ENCODE peak calls at places on chromosomes 3 and 15, in six cellular contexts. One of them, this sample, is unnamed.

GRCh38 chr15:71207141-71207540 is 91.9 kb downstream of the THSD4 start:
- DNase-seq in astrocyte: peak; percentile 39
- DNase-seq in fibroblast of lung: no peak
- DNase-seq in A549: no peak
- DNase-seq in suprapubic skin: no peak
- DNase-seq in psoas muscle: no peak
- DNase-seq in this sample: no peak

GRCh38 chr3:45896956-45897355 is 10.6 kb downstream of the CCR9 start:
- DNase-seq in astrocyte: peak; percentile 65
- DNase-seq in fibroblast of lung: peak; percentile 75
- DNase-seq in A549: no peak
- DNase-seq in suprapubic skin: no peak
- DNase-seq in psoas muscle: no peak
- DNase-seq in this sample: no peak

GRCh38 chr3:10447527-10448260 is 57.7 kb downstream of the ATP2B2 start:
- DNase-seq in astrocyte: no peak
- DNase-seq in fibroblast of lung: no peak
- DNase-seq in A549: no peak
- DNase-seq in suprapubic skin: no peak
- DNase-seq in psoas muscle: peak; percentile 78
- DNase-seq in this sample: no peak

GRCh38 chr3:17915341-17915740 is 172.9 kb upstream of the TBC1D5 start:
- DNase-seq in astrocyte: no peak
- DNase-seq in fibroblast of lung: no peak
- DNase-seq in A549: no peak
- DNase-seq in suprapubic skin: no peak
- DNase-seq in psoas muscle: no peak
- DNase-seq in this sample: no peak

GRCh38 chr3:106349191-106349881 is 480.5 kb upstream of the CBLB start:
- DNase-seq in astrocyte: peak; percentile 20
- DNase-seq in fibroblast of lung: no peak
- DNase-seq in A549: no peak
- DNase-seq in suprapubic skin: no peak
- DNase-seq in psoas muscle: no peak
- DNase-seq in this sample: no peak

GRCh38 chr15:94028809-94029208 is 202.6 kb upstream of the MCTP2 start:
- DNase-seq in astrocyte: no peak
- DNase-seq in fibroblast of lung: no peak
- DNase-seq in A549: no peak
- DNase-seq in suprapubic skin: no peak
- DNase-seq in psoas muscle: no peak
- DNase-seq in this sample: no peak

GRCh38 chr3:9786825-9787654 is 5.2 kb downstream of the TADA3 start:
- DNase-seq in astrocyte: no peak
- DNase-seq in fibroblast of lung: no peak
- DNase-seq in A549: no peak
- DNase-seq in suprapubic skin: no peak
- DNase-seq in psoas muscle: no peak
- DNase-seq in this sample: no peak

GRCh38 chr3:139106013-139106932 is 61.6 kb upstream of the PRR23C start:
- DNase-seq in astrocyte: no peak
- DNase-seq in fibroblast of lung: no peak
- DNase-seq in A549: no peak
- DNase-seq in suprapubic skin: peak; percentile 40
- DNase-seq in psoas muscle: no peak
- DNase-seq in this sample: peak; percentile 29

GRCh38 chr15:100670505-100671021 is 68.2 kb downstream of the ASB7 start:
- DNase-seq in astrocyte: no peak
- DNase-seq in fibroblast of lung: no peak
- DNase-seq in A549: no peak
- DNase-seq in suprapubic skin: no peak
- DNase-seq in psoas muscle: no peak
- DNase-seq in this sample: no peak

GRCh38 chr3:43737001-43737440 is 46.3 kb downstream of the ABHD5 start:
- DNase-seq in astrocyte: no peak
- DNase-seq in fibroblast of lung: no peak
- DNase-seq in A549: no peak
- DNase-seq in suprapubic skin: no peak
- DNase-seq in psoas muscle: no peak
- DNase-seq in this sample: no peak

GRCh38 chr3:56123487-56123886 is 344.8 kb downstream of the ERC2 start:
- DNase-seq in astrocyte: no peak
- DNase-seq in fibroblast of lung: no peak
- DNase-seq in A549: no peak
- DNase-seq in suprapubic skin: no peak
- DNase-seq in psoas muscle: no peak
- DNase-seq in this sample: no peak

GRCh38 chr3:52721002-52721741 is 15.3 kb downstream of the SPCS1 start:
- DNase-seq in astrocyte: no peak
- DNase-seq in fibroblast of lung: no peak
- DNase-seq in A549: no peak
- DNase-seq in suprapubic skin: no peak
- DNase-seq in psoas muscle: no peak
- DNase-seq in this sample: no peak

GRCh38 chr3:141367038-141367730 is 1.1 kb upstream of the ZBTB38 start:
- DNase-seq in astrocyte: peak; percentile 100
- DNase-seq in fibroblast of lung: peak; percentile 99
- DNase-seq in A549: no peak
- DNase-seq in suprapubic skin: no peak
- DNase-seq in psoas muscle: peak; percentile 54
- DNase-seq in this sample: peak; percentile 78

GRCh38 chr3:141955163-141955562 is 78.7 kb downstream of the ATP1B3 start:
- DNase-seq in astrocyte: peak; percentile 82
- DNase-seq in fibroblast of lung: no peak
- DNase-seq in A549: no peak
- DNase-seq in suprapubic skin: no peak
- DNase-seq in psoas muscle: no peak
- DNase-seq in this sample: no peak

GRCh38 chr3:143935678-143936077 is 35.9 kb upstream of the DIPK2A start:
- DNase-seq in astrocyte: no peak
- DNase-seq in fibroblast of lung: no peak
- DNase-seq in A549: no peak
- DNase-seq in suprapubic skin: no peak
- DNase-seq in psoas muscle: no peak
- DNase-seq in this sample: no peak

GRCh38 chr15:89556413-89557262 is 18.6 kb upstream of the TICRR start:
- DNase-seq in astrocyte: peak; percentile 36
- DNase-seq in fibroblast of lung: peak; percentile 83
- DNase-seq in A549: peak; percentile 72
- DNase-seq in suprapubic skin: no peak
- DNase-seq in psoas muscle: no peak
- DNase-seq in this sample: no peak

GRCh38 chr3:84961492-84962255 is 2.9 kb downstream of the CADM2 start:
- DNase-seq in astrocyte: no peak
- DNase-seq in fibroblast of lung: no peak
- DNase-seq in A549: no peak
- DNase-seq in suprapubic skin: no peak
- DNase-seq in psoas muscle: no peak
- DNase-seq in this sample: no peak

GRCh38 chr15:73856458-73857192 is 16.7 kb upstream of the TBC1D21 start:
- DNase-seq in astrocyte: no peak
- DNase-seq in fibroblast of lung: no peak
- DNase-seq in A549: no peak
- DNase-seq in suprapubic skin: peak; percentile 22
- DNase-seq in psoas muscle: peak; percentile 58
- DNase-seq in this sample: peak; percentile 55

GRCh38 chr3:151964768-151965167 is 91.3 kb downstream of the SUCNR1 start:
- DNase-seq in astrocyte: no peak
- DNase-seq in fibroblast of lung: no peak
- DNase-seq in A549: no peak
- DNase-seq in suprapubic skin: no peak
- DNase-seq in psoas muscle: no peak
- DNase-seq in this sample: no peak

GRCh38 chr3:126181398-126181725 is 976 bp upstream of the ALDH1L1 start:
- DNase-seq in astrocyte: no peak
- DNase-seq in fibroblast of lung: no peak
- DNase-seq in A549: no peak
- DNase-seq in suprapubic skin: no peak
- DNase-seq in psoas muscle: no peak
- DNase-seq in this sample: no peak

GRCh38 chr3:87088984-87089841 is 98.3 kb upstream of the VGLL3 start:
- DNase-seq in astrocyte: peak; percentile 85
- DNase-seq in fibroblast of lung: peak; percentile 91
- DNase-seq in A549: peak; percentile 46
- DNase-seq in suprapubic skin: peak; percentile 71
- DNase-seq in psoas muscle: peak; percentile 78
- DNase-seq in this sample: peak; percentile 84

GRCh38 chr3:162143181-162143580 is 646.6 kb downstream of the OTOL1 start:
- DNase-seq in astrocyte: no peak
- DNase-seq in fibroblast of lung: no peak
- DNase-seq in A549: no peak
- DNase-seq in suprapubic skin: no peak
- DNase-seq in psoas muscle: no peak
- DNase-seq in this sample: no peak

GRCh38 chr3:120399372-120399771 is 50.2 kb upstream of the LRRC58 start:
- DNase-seq in astrocyte: no peak
- DNase-seq in fibroblast of lung: no peak
- DNase-seq in A549: no peak
- DNase-seq in suprapubic skin: no peak
- DNase-seq in psoas muscle: no peak
- DNase-seq in this sample: no peak

GRCh38 chr3:133328373-133328772 is 71.5 kb upstream of the BFSP2 start:
- DNase-seq in astrocyte: no peak
- DNase-seq in fibroblast of lung: no peak
- DNase-seq in A549: no peak
- DNase-seq in suprapubic skin: no peak
- DNase-seq in psoas muscle: no peak
- DNase-seq in this sample: no peak

GRCh38 chr15:80953953-80954778 is 35.5 kb downstream of the MESD start:
- DNase-seq in astrocyte: no peak
- DNase-seq in fibroblast of lung: no peak
- DNase-seq in A549: no peak
- DNase-seq in suprapubic skin: no peak
- DNase-seq in psoas muscle: no peak
- DNase-seq in this sample: no peak

GRCh38 chr3:185766645-185767323 is 58.1 kb downstream of the IGF2BP2 start:
- DNase-seq in astrocyte: no peak
- DNase-seq in fibroblast of lung: no peak
- DNase-seq in A549: no peak
- DNase-seq in suprapubic skin: no peak
- DNase-seq in psoas muscle: no peak
- DNase-seq in this sample: no peak

GRCh38 chr15:22884344-22884743 is 45.9 kb downstream of the NIPA2 start:
- DNase-seq in astrocyte: no peak
- DNase-seq in fibroblast of lung: no peak
- DNase-seq in A549: no peak
- DNase-seq in suprapubic skin: peak; percentile 33
- DNase-seq in psoas muscle: no peak
- DNase-seq in this sample: no peak
- TF ChIP-seq CTCF in astrocyte: peak; percentile 3
- TF ChIP-seq CTCF in fibroblast of lung: no peak
- TF ChIP-seq CTCF in A549: no peak
- TF ChIP-seq CTCF in suprapubic skin: no peak
- TF ChIP-seq CTCF in psoas muscle: no peak
- TF ChIP-seq CTCF in this sample: no peak

DNA sequence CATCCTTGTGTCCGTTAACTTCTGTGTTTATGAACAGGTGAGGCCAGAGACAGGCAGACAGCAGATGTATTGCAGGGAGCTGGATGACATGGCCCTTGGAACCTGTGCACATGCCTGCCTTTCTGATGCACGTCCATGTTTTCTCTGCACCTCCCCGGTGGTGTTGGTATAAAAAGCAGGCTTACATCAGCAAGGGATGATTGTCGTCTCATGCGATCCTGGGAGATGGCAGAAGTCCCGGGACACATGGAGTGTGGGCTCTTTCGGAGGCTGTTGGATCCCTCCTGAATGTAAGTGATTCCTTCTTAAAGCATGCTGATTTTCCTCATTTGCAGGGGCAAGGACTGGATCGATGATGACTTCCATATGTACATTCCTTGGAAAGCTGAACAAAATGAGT is 134.8 kb downstream of the SNRPN start:
- DNase-seq in astrocyte: no peak
- DNase-seq in fibroblast of lung: no peak
- DNase-seq in A549: no peak
- DNase-seq in suprapubic skin: no peak
- DNase-seq in psoas muscle: no peak
- DNase-seq in this sample: peak; percentile 33
- H3K4me3 ChIP-seq in astrocyte: no peak overlapping the region
- H3K4me3 ChIP-seq in fibroblast of lung: no peak overlapping the region
- H3K4me3 ChIP-seq in A549: no peak overlapping the region
- H3K4me3 ChIP-seq in suprapubic skin: no peak overlapping the region
- H3K4me3 ChIP-seq in psoas muscle: no peak overlapping the region
- H3K4me3 ChIP-seq in this sample: no peak overlapping the region

GRCh38 chr15:40325700-40326099 is 2.2 kb downstream of the INAFM2 start:
- DNase-seq in astrocyte: no peak
- DNase-seq in fibroblast of lung: no peak
- DNase-seq in A549: no peak
- DNase-seq in suprapubic skin: no peak
- DNase-seq in psoas muscle: no peak
- DNase-seq in this sample: no peak
- H3K27ac ChIP-seq in astrocyte: no peak overlapping the region
- H3K27ac ChIP-seq in fibroblast of lung: no peak overlapping the region
- H3K27ac ChIP-seq in A549: no peak overlapping the region
- H3K27ac ChIP-seq in suprapubic skin: no peak overlapping the region
- H3K27ac ChIP-seq in psoas muscle: peak overlapping the region; percentile 86
- H3K27ac ChIP-seq in this sample: peak overlapping the region; percentile 95

GRCh38 chr3:194619741-194620140 is 13.5 kb downstream of the TMEM44 start:
- DNase-seq in astrocyte: no peak
- DNase-seq in fibroblast of lung: no peak
- DNase-seq in A549: no peak
- DNase-seq in suprapubic skin: no peak
- DNase-seq in psoas muscle: peak; percentile 23
- DNase-seq in this sample: no peak
- TF ChIP-seq CTCF in astrocyte: no peak
- TF ChIP-seq CTCF in fibroblast of lung: no peak
- TF ChIP-seq CTCF in A549: no peak
- TF ChIP-seq CTCF in suprapubic skin: no peak
- TF ChIP-seq CTCF in psoas muscle: no peak
- TF ChIP-seq CTCF in this sample: no peak

GRCh38 chr15:48828906-48829305 is 18.0 kb upstream of the CEP152 start:
- DNase-seq in astrocyte: no peak
- DNase-seq in fibroblast of lung: no peak
- DNase-seq in A549: no peak
- DNase-seq in suprapubic skin: no peak
- DNase-seq in psoas muscle: no peak
- DNase-seq in this sample: no peak
- H3K4me3 ChIP-seq in astrocyte: no peak overlapping the region
- H3K4me3 ChIP-seq in fibroblast of lung: no peak overlapping the region
- H3K4me3 ChIP-seq in A549: no peak overlapping the region
- H3K4me3 ChIP-seq in suprapubic skin: no peak overlapping the region
- H3K4me3 ChIP-seq in psoas muscle: no peak overlapping the region
- H3K4me3 ChIP-seq in this sample: no peak overlapping the region

This sample was measured in coronary artery.